ENCODE peak calls at places on chromosomes 11 and 22, in five cellular contexts. C is fibroblast of lung; D is upper lobe of left lung; Z is naive thymus-derived CD4-positive, alpha-beta T cell; I is psoas muscle. O is an unnamed sample.

GRCh38 chr11:1111545-1112212 is 37.0 kb downstream of the MUC2 start:
- DNase-seq in C (no peak), D (no peak), Z (no peak), I (peak; percentile 32), O (no peak)

GRCh38 chr22:20779813-20780148 is 5.9 kb downstream of the SERPIND1 start:
- DNase-seq in C (peak; percentile 82), D (no peak), Z (no peak), I (no peak), O (no peak)

GRCh38 chr22:28703436-28703835 is 23.8 kb upstream of the TTC28 start:
- DNase-seq in C (no peak), D (no peak), Z (no peak), I (no peak), O (peak; percentile 31)

GRCh38 chr11:134660416-134660815 is 248.4 kb upstream of the B3GAT1 start:
- DNase-seq in C (no peak), D (no peak), Z (no peak), I (no peak), O (no peak)

GRCh38 chr11:67114275-67114896 is 4.7 kb upstream of the KDM2A start:
- DNase-seq in C (no peak), D (no peak), Z (no peak), I (no peak), O (no peak)

GRCh38 chr22:41935015-41935908 is 8.7 kb upstream of the TNFRSF13C start:
- DNase-seq in C (no peak), D (peak; percentile 50), Z (no peak), I (no peak), O (peak; percentile 66)

GRCh38 chr11:118491041-118491440 is 36.2 kb upstream of the TTC36 start:
- DNase-seq in C (no peak), D (no peak), Z (no peak), I (no peak), O (no peak)

GRCh38 chr11:32722255-32722654 is 72.2 kb downstream of the CCDC73 start:
- DNase-seq in C (no peak), D (no peak), Z (no peak), I (no peak), O (no peak)

GRCh38 chr11:64677441-64678023 is 45.5 kb downstream of the NRXN2 start:
- DNase-seq in C (no peak), D (no peak), Z (no peak), I (no peak), O (no peak)
- H3K27ac ChIP-seq in C (no peak overlapping the region), D (no peak overlapping the region), Z (no peak overlapping the region), I (no peak overlapping the region), O (no peak overlapping the region)

GRCh38 chr11:121670792-121671275 is 218.1 kb upstream of the SORL1-AS1 start:
- DNase-seq in C (peak; percentile 73), D (no peak), Z (no peak), I (no peak), O (no peak)
- H3K27ac ChIP-seq in C (no peak overlapping the region), D (no peak overlapping the region), Z (no peak overlapping the region), I (no peak overlapping the region), O (no peak overlapping the region)

GRCh38 chr22:47630741-47631534 is 868.5 kb downstream of the TBC1D22A start:
- DNase-seq in C (no peak), D (no peak), Z (no peak), I (no peak), O (no peak)
- H3K27ac ChIP-seq in C (no peak overlapping the region), D (no peak overlapping the region), Z (no peak overlapping the region), I (no peak overlapping the region), O (no peak overlapping the region)

GRCh38 chr22:38295339-38295738 is 21.9 kb downstream of the CSNK1E start:
- DNase-seq in C (no peak), D (no peak), Z (no peak), I (no peak), O (no peak)
- H3K27ac ChIP-seq in C (no peak overlapping the region), D (peak overlapping the region; percentile 15), Z (no peak overlapping the region), I (no peak overlapping the region), O (no peak overlapping the region)

DNA sequence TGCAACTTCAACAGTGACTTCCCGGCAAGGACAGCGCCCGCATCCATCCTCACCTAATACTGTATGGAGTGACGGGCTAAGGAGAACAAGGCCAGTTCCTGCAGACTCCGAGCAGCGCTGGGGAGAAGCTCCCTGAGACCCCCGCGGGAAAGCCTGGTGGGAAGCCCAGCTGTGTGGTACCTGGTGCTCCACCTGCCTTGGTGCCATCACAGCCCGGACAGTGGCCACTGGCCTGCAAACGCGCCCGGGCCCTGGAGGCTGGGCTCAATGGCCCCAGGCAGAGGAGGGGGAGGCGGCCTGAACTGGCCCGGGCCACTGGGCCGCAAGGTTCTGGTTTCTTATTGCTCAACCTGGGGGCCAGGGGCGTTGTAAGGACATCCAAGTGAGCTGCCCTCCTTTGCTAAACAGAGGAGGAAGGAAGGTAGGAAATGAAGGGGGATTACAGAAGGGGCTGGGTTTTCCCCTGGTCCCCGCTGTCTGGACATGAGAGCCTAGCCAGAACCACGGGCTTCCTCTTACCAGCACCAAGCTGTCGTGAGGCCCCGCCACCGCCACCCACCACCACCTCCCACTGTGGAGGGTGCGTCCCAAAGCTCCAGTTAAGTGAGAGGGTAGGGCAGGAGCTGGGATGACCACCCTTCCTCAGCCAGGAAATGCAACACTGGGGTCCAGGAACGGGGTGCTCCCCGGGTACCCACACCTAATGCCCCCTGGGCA is 8.5 kb upstream of the CDC42BPG start:
- DNase-seq in C (no peak), D (no peak), Z (no peak), I (no peak), O (no peak)
- H3K27ac ChIP-seq in C (peak overlapping the region; percentile 36), D (peak overlapping the region; percentile 82), Z (peak overlapping the region; percentile 75), I (peak overlapping the region; percentile 98), O (peak overlapping the region; percentile 95)

GRCh38 chr11:64951529-64951928 is 15.8 kb upstream of the GPHA2 start:
- DNase-seq in C (no peak), D (no peak), Z (no peak), I (no peak), O (no peak)

GRCh38 chr11:64959498-64959897 is 12.4 kb downstream of the MAJIN start:
- DNase-seq in C (no peak), D (no peak), Z (no peak), I (no peak), O (no peak)

GRCh38 chr11:64954201-64954600 is 17.7 kb downstream of the MAJIN start:
- DNase-seq in C (no peak), D (no peak), Z (no peak), I (no peak), O (no peak)
- H3K27ac ChIP-seq in C (no peak overlapping the region), D (no peak overlapping the region), Z (no peak overlapping the region), I (no peak overlapping the region), O (no peak overlapping the region)

DNA sequence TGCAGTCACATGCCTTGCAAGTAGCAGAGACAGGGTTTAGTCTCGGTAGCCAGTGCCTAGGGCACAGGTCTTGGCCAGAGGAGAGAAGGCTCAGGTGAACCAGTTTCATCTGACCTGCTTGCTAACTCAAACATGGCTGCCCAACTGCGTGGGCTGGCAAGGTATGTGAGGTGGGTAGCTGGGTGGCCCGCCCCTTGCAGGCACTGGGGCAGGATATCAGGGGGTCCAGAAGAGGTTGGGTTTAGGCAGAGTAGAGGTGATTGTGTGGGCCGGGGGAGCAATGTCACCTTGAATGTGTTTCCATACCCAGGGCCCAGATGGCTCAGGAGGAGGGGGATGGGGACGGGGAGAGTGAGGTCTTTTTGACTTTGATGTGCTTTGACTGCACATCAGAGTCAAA is 37.7 kb downstream of the ST3GAL4 start:
- DNase-seq in C (no peak), D (no peak), Z (no peak), I (no peak), O (no peak)
- H3K27ac ChIP-seq in C (no peak overlapping the region), D (no peak overlapping the region), Z (no peak overlapping the region), I (no peak overlapping the region), O (no peak overlapping the region)

DNA sequence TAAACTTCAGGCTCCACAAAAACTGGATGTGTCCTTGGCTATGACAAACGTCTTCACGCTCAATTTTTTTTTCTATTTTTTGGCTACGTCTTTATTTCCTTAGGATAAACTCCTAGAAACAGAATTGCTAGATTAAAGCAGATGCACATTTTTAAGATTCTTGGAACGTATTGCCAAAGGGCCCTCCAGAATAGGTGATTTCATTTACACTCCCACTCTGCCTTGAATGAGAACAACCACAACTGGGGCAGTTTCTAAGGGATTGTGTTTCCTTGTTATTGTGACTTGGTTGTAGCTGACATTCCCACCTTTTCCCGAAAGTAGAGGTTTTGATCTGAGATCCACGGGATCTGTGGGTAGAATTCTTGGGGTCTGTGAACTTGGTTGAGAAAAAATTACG is 21.6 kb downstream of the LRRC32 start:
- DNase-seq in C (no peak), D (no peak), Z (no peak), I (no peak), O (no peak)
- H3K27ac ChIP-seq in C (no peak overlapping the region), D (no peak overlapping the region), Z (no peak overlapping the region), I (peak overlapping the region; percentile 6), O (no peak overlapping the region)

GRCh38 chr11:62757846-62758788 is 3.3 kb upstream of the POLR2G start:
- DNase-seq in C (no peak), D (no peak), Z (no peak), I (no peak), O (no peak)
- H3K27ac ChIP-seq in C (no peak overlapping the region), D (no peak overlapping the region), Z (no peak overlapping the region), I (no peak overlapping the region), O (no peak overlapping the region)